ENCODE peak calls at places on chromosomes 1 and 21, in five cellular contexts. M is prostate gland, X is psoas muscle, C is transverse colon, A is heart right ventricle. Z is an unnamed sample.

GRCh38 chr1:5901150-5901549 is 91.1 kb downstream of the NPHP4 start:
- DNase-seq in X (no peak), C (no peak), M (no peak), A (no peak), Z (no peak)

GRCh38 chr21:43290529-43291346 is 121.9 kb downstream of the CRYAA start:
- DNase-seq in M (no peak), A (no peak), C (peak; percentile 50), X (peak; percentile 53), Z (no peak)

GRCh38 chr1:113990966-113991365 is 11.7 kb downstream of the OLFML3 start:
- DNase-seq in X (no peak), M (no peak), C (no peak), A (no peak), Z (no peak)

GRCh38 chr1:109547412-109548320 is 749 bp upstream of the GNAI3 start:
- DNase-seq in C (peak; percentile 47), M (peak; percentile 29), X (peak; percentile 65), A (no peak), Z (peak; percentile 37)

GRCh38 chr21:38505654-38506523 is 7.6 kb upstream of the ERG start:
- DNase-seq in A (peak; percentile 64), X (no peak), M (peak; percentile 57), C (no peak), Z (no peak)

GRCh38 chr1:220879509-220880366 is 495 bp downstream of the HLX start:
- DNase-seq in C (peak; percentile 41), A (peak; percentile 43), X (peak; percentile 77), M (no peak), Z (peak; percentile 47)

GRCh38 chr1:203556047-203556851 is 62.3 kb downstream of the OPTC start:
- DNase-seq in C (peak; percentile 32), X (peak; percentile 74), M (no peak), A (peak; percentile 80), Z (no peak)

GRCh38 chr1:119948342-119949214 is 52.3 kb upstream of the ADAM30 start:
- DNase-seq in A (peak; percentile 76), M (peak; percentile 84), X (peak; percentile 84), C (peak; percentile 82), Z (peak; percentile 83)

GRCh38 chr21:36507397-36508018 is 27.6 kb upstream of the CLDN14 start:
- DNase-seq in X (no peak), C (no peak), A (no peak), M (peak; percentile 51), Z (no peak)

GRCh38 chr1:175126347-175126746 is 58.7 kb downstream of the TNN start:
- DNase-seq in X (no peak), A (no peak), C (no peak), M (no peak), Z (no peak)

DNA sequence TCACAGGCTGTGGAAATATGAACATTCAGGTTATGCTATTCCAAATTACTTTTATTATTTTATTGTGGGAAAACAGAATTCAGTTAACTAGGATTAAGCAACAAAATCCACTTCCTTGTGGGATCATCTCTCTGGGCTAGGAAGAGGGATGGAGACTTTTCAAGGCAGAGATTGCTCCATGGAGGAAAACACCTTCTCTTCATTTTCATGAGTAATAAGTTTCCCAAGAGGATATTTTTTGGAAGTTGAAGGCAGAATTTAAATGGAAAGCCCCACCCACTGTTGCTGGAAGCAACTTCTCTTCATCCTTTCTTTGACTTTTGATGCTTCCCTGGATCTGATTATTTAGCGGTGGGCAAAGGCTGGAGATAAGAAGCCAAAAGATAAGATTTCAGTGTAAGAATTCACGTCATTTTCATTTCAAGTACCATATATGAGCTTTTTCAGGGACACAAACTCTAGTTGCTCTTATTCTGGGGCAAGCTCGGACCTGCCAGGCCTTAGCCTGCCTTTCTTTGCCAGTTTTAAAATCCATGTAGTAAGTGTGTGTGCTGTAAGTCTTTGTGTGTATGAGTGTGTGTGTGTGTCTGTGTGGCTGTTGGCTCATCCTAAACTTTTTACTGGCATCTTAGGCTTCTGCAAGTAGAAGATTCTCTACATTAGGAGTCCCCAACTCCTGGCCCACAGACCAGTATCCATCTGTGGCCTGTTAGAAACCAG is 11.7 kb upstream of the IL24 start:
- DNase-seq in X (no peak), C (no peak), M (no peak), A (no peak), Z (no peak)
- TF ChIP-seq CTCF in X (no peak), C (no peak), M (no peak), A (no peak), Z (no peak)

GRCh38 chr1:91789273-91789997 is 96.5 kb downstream of the TGFBR3 start:
- DNase-seq in A (no peak), C (no peak), X (no peak), M (no peak), Z (no peak)

GRCh38 chr1:91784616-91785015 is 101.3 kb downstream of the TGFBR3 start:
- DNase-seq in C (no peak), M (no peak), A (no peak), X (no peak), Z (no peak)

GRCh38 chr1:91790296-91790851 is 95.6 kb downstream of the TGFBR3 start:
- DNase-seq in X (no peak), M (no peak), C (no peak), A (no peak), Z (no peak)

GRCh38 chr1:91791103-91791502 is 94.8 kb downstream of the TGFBR3 start:
- DNase-seq in M (peak; percentile 42), C (no peak), X (no peak), A (no peak), Z (no peak)

GRCh38 chr1:91787946-91788345 is 98.0 kb downstream of the TGFBR3 start:
- DNase-seq in M (no peak), A (no peak), C (no peak), X (no peak), Z (no peak)
- H3K4me1 ChIP-seq in M (peaks cover 7% of the 10 kb centered on the region), A (peaks cover 38% of the 10 kb centered on the region), C (peaks cover 9% of the 10 kb centered on the region), X (peaks cover 25% of the 10 kb centered on the region), Z (peaks cover 11% of the 10 kb centered on the region)

DNA sequence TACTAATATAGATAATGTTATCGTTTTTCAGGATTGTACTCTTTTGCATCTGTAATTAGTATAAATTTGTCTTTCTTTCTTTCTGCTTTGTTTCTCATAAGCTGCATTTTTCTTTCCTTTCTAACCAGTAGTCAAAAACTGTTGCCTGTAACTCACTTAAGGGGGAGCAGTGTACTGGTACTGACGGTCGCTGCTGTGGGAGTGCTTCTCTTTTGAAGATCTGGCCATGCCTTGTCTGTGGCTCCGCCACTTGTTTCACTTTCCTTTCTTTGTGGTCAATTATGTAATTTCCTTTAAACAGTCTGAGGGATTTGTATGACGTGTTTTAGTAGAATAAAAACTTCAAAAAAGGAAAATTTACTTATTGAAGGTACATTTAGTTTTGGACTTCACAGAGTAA is 37.0 kb downstream of the MIA3 start:
- DNase-seq in C (peak; percentile 50), X (no peak), A (peak; percentile 42), M (no peak), Z (peak; percentile 39)
- TF ChIP-seq CTCF in C (no peak), X (no peak), A (peak; percentile 13), M (no peak), Z (no peak)

GRCh38 chr1:145961425-145962156 is 2.8 kb downstream of the ANKRD34A start:
- DNase-seq in A (peak; percentile 11), M (no peak), X (peak; percentile 76), C (peak; percentile 63), Z (no peak)
- H3K4me1 ChIP-seq in A (peaks cover 36% of the 10 kb centered on the region), M (peaks cover 5% of the 10 kb centered on the region), X (peaks cover 58% of the 10 kb centered on the region), C (peaks cover 25% of the 10 kb centered on the region), Z (peaks cover 23% of the 10 kb centered on the region)

DNA sequence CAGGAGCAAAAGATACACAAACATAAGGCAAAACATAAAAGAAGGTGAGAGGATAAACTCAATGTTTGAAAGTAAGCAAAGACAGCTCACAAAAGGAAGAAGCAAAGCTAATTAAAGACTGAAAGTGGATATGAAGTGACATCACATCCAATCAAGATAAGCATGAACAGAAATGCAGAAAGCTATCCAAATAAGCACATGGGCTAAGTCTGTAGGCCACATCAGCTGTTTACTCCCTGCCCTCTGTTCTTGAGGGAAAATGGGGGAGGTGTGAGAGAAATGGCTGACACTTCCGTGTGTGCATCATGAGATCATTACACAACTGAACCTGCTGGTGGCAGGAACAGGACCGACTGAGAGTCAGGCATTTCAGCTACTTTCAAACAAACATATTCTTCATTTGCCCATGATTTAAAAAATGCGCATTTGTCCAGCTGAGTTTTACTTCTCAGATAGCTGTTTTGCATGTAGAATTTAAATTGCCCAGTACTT is 27.3 kb upstream of the MAN1A2 start:
- DNase-seq in M (peak; percentile 27), A (no peak), X (no peak), C (peak; percentile 20), Z (no peak)
- TF ChIP-seq CTCF in M (no peak), A (no peak), X (no peak), C (peak; percentile 44), Z (no peak)

GRCh38 chr1:38852780-38853179 is 6.8 kb downstream of the RRAGC start:
- DNase-seq in C (no peak), A (no peak), M (no peak), X (no peak), Z (no peak)
- H3K4me1 ChIP-seq in C (peaks cover 6% of the 10 kb centered on the region), A (peaks cover 9% of the 10 kb centered on the region), M (peaks cover 3% of the 10 kb centered on the region), X (peaks cover 7% of the 10 kb centered on the region), Z (peaks cover 17% of the 10 kb centered on the region)

DNA sequence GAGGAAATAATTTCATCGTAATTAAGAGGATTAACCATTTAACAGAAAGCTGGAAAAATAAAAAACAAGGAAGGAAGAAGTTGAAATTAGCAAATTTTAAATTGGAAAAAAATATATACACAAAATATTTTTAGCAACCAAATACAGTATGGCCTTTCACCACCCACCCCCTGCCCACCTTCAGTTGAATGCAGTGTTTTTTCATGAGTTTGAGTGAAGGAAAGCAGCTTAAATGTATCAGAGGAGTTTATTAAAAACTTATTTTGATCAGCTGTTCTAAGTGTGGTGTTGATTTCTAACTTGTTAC is 249.2 kb downstream of the DNM3 start:
- DNase-seq in A (no peak), C (no peak), X (no peak), M (no peak), Z (no peak)
- TF ChIP-seq CTCF in A (peak; percentile 5), C (no peak), X (no peak), M (no peak), Z (no peak)